ENCODE peak calls at places on chromosomes 5 and 9, in five cellular contexts. I, Q, B, U and J are unnamed samples.

GRCh38 chr5:175422058-175422457 is 21.9 kb downstream of the DRD1 start:
- DNase-seq in I (no peak), B (no peak), Q (no peak), U (no peak), J (no peak)

GRCh38 chr5:120252839-120253238 is 211.3 kb upstream of the PRR16 start:
- DNase-seq in Q (peak; percentile 34), U (no peak), B (no peak), I (peak; percentile 62), J (peak; percentile 51)

GRCh38 chr5:166726406-166726805 is 1565.0 kb upstream of the WWC1 start:
- DNase-seq in U (no peak), I (no peak), Q (no peak), B (peak; percentile 40), J (no peak)

GRCh38 chr5:126449751-126450271 is 26.6 kb downstream of the GRAMD2B start:
- DNase-seq in B (no peak), Q (peak; percentile 70), I (peak; percentile 77), U (peak; percentile 37), J (peak; percentile 52)

GRCh38 chr5:89016741-89017312 is 133.8 kb upstream of the MEF2C start:
- DNase-seq in B (no peak), I (no peak), Q (no peak), U (no peak), J (no peak)

GRCh38 chr5:35908814-35909213 is 29.6 kb downstream of the CAPSL start:
- DNase-seq in Q (no peak), I (no peak), B (peak; percentile 48), U (no peak), J (no peak)

GRCh38 chr9:131839281-131840084 is 99.6 kb upstream of the RAPGEF1 start:
- DNase-seq in Q (peak; percentile 74), U (peak; percentile 9), I (peak; percentile 65), B (no peak), J (peak; percentile 77)

GRCh38 chr5:141003791-141004601 is 37.7 kb downstream of the PCDHAC2 start:
- DNase-seq in U (no peak), B (peak; percentile 48), I (no peak), Q (peak; percentile 95), J (peak; percentile 66)

GRCh38 chr9:13569706-13570423 is 290.4 kb upstream of the MPDZ start:
- DNase-seq in B (no peak), U (peak; percentile 99), I (no peak), Q (no peak), J (peak; percentile 96)

GRCh38 chr5:151483176-151483575 is 35.8 kb downstream of the SLC36A1 start:
- DNase-seq in U (no peak), B (no peak), Q (no peak), I (peak; percentile 46), J (peak; percentile 22)

GRCh38 chr9:135415586-135415985 is 64.0 kb upstream of the PPP1R26 start:
- DNase-seq in B (no peak), Q (no peak), U (no peak), I (no peak), J (no peak)
- H3K4me3 ChIP-seq in B (no peak overlapping the region), Q (no peak overlapping the region), U (no peak overlapping the region), I (no peak overlapping the region), J (no peak overlapping the region)

DNA sequence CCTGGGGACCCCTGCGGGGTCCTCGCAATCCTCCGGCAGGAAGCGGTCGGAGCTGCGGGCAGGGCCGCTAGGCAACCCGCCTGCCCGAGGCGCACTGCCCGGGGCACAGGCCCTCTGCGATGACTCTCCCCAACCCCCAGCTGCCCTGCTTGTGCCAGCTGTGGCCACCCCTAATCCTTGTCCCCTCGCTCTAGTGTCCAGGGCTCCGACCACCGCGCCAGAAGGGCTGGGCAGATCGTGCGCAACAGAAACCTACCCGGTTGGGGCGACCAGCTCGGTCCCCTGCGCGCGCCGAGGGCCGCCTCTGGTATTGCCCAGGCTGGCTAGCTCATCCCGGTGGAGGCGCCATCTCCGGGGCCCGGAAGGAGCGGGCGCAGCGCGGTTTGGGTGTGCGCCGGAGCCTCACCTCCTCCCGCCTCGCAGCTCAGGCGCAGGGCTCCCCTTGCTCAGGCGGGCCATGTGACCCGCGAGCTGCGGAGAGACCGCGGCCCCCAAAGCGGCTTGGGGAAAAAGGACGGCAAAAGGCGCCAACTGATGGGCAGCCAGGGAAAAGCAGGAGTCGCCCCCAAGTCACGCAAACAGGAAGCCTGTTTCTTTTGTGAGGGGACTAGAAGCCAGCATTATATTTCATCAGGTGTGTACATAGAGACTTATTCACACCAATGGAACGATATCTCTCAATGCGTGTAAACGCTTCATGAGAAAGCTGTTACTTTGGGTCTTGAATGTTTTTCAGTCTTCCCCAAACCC is 46.8 kb upstream of the RNF20 start:
- DNase-seq in Q (no peak), I (peak; percentile 54), B (peak; percentile 38), U (peak; percentile 46), J (peak; percentile 52)
- H3K4me3 ChIP-seq in Q (no peak overlapping the region), I (peak overlapping the region; percentile 80), B (peak overlapping the region; percentile 36), U (peak overlapping the region; percentile 73), J (peak overlapping the region; percentile 59)

DNA sequence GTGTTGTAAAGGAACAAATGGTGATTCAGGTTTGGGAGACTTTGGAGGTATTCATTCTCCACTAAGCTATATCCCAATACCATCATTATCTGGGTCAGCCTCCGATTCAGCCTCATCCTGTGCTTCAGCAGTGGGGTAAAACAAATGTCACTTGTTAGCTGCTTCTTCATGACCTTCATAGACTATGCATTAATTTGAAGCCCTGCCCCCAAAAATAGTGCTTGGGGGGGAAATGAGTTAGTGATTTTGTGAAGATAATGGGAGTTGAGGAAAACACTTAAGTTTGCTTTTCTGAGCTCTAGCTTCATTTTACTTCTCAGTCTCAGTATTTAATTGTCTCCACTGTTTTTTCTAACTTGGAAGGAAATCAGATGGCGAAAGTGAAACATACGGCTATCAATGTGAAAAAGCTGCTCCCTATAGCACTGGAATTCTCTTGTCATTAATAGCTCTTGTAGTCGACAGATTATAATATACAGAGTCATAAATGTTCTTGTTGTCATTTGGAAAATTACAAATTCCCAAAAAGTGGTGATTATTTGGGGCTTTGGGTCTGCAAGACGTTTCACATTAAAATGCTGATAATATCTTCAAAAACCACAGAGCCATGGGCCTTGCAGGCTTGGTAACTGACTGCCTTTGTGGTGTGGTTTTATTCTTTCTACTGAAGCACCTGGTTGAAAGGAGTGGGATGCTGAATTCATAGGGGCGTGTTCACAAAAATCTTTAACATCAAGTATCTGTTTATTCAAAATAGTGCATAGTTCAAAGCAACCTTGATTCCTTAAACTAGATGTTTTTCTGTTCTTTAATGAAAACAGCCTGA is 40.0 kb downstream of the PIK3R1 start:
- DNase-seq in Q (no peak), U (no peak), B (no peak), I (no peak), J (no peak)
- H3K4me3 ChIP-seq in Q (no peak overlapping the region), U (no peak overlapping the region), B (no peak overlapping the region), I (no peak overlapping the region), J (no peak overlapping the region)

GRCh38 chr5:82417776-82418607 is 139.8 kb upstream of the RPS23 start:
- DNase-seq in Q (no peak), I (no peak), U (peak; percentile 52), B (no peak), J (peak; percentile 30)
- H3K4me3 ChIP-seq in Q (no peak overlapping the region), I (no peak overlapping the region), U (no peak overlapping the region), B (no peak overlapping the region), J (no peak overlapping the region)

DNA sequence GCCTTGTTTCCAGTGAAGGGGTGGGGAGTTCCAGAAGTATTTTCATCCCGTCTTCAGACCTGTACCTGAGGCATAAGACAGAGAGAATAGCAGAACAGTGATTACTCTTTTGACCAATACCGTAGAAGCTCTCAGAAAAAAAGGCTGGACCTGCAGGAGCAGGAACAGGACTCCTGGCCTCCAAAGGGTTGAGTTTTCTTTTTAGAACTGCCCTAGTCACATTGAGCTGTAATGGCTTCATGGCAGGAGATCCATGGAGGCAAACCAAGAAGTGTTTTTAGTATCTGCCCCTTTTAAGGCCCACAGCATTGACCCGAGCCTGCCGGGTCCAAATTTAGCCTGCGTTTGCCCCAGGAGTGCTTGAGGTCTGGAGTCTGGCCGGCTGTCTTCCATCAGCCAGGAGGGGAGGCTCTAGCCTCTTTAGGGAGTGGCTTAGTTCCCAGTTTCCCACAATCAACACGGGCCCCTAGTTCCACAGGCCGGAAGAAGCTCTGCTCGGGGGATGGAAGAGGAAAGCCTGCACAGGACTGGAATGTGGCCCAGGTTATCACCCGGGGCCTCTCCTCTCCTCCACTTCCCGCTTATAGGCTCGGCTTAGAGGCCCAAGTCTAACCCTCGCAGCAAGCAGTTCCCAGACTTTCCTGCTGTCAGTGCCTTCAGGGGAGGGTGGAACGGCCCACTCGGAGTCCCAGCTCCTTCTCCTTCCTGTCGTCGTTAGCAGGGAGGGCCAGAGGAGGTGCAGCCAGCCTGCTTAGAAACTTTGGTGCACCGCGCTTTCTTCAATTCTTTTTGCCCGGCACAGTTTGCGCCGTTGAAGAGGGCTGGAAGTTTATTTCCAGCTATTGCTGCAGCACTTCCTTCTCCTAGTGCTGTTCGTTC is 80.7 kb downstream of the C9orf152 start:
- DNase-seq in I (peak; percentile 89), B (peak; percentile 94), Q (no peak), U (peak; percentile 96), J (peak; percentile 98)
- H3K4me3 ChIP-seq in I (peak overlapping the region; percentile 6), B (peak overlapping the region; percentile 49), Q (no peak overlapping the region), U (peak overlapping the region; percentile 68), J (peak overlapping the region; percentile 40)

GRCh38 chr5:61162832-61163567 is 732 bp upstream of the SMIM15 start:
- DNase-seq in U (peak; percentile 46), B (peak; percentile 47), Q (peak; percentile 32), I (peak; percentile 36), J (peak; percentile 41)

GRCh38 chr5:61159070-61159469 is 3.2 kb downstream of the SMIM15 start:
- DNase-seq in Q (peak; percentile 10), B (no peak), U (no peak), I (no peak), J (no peak)

GRCh38 chr5:61162010-61162831 is at the start of gene SMIM15:
- DNase-seq in U (peak; percentile 84), I (peak; percentile 87), B (peak; percentile 94), Q (peak; percentile 83), J (peak; percentile 86)

GRCh38 chr5:61160497-61160896 is 1.8 kb downstream of the SMIM15 start:
- DNase-seq in U (no peak), B (no peak), Q (no peak), I (no peak), J (no peak)

DNA sequence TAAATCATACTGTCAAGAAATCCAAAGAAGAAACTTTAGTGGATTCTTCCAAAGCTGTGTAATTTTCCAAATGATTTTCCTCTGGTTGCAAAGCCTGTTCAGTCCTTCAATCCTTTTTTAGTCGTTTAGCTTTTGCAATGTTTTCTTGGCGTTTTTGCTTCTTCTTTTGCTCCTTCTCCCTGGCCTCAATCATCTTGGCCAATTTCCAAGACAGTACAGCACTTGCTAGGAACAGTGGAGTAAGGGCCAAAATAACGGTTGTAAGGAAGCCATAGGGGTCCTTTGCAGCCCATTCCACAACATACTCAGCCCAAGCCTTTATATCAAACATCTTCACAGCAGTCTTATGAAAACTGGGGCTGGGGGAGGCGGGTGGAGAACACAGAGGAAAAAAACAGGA is 2.4 kb downstream of the SMIM15 start:
- DNase-seq in U (peak; percentile 25), I (no peak), Q (no peak), B (no peak), J (peak; percentile 38)
- H3K4me3 ChIP-seq in U (no peak overlapping the region), I (no peak overlapping the region), Q (peak overlapping the region; percentile 98), B (no peak overlapping the region), J (no peak overlapping the region)

GRCh38 chr9:136820947-136821332 is 13.2 kb downstream of the RABL6 start:
- DNase-seq in Q (no peak), U (peak; percentile 18), I (no peak), B (no peak), J (peak; percentile 29)
- H3K4me3 ChIP-seq in Q (no peak overlapping the region), U (peak overlapping the region; percentile 28), I (no peak overlapping the region), B (no peak overlapping the region), J (peak overlapping the region; percentile 26)

DNA sequence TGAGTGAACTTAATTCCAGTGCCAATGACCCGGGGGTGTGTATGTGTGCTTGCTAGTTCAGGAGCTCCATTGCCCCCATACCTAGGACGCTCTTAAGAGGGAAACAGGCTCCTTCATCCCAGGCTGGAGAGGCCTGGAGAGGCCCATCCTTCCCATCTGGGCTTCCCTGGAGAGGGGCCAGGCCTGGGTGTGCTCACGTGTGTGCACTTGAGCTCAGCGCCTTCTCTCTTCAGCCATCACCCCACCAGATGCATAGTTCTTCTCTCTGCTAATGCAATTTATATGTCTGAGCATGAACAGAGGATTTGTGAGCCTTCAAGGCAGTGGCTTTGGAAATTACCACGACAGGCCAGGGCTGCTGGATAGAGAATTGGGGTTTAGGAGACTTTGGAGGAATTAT is 48.6 kb upstream of the SHB start:
- DNase-seq in B (no peak), U (no peak), Q (no peak), I (no peak), J (no peak)
- H3K4me3 ChIP-seq in B (no peak overlapping the region), U (no peak overlapping the region), Q (no peak overlapping the region), I (no peak overlapping the region), J (no peak overlapping the region)